ENCODE peak calls at places on chromosomes 3 and 15, in ten cellular contexts. N is AG04450, C is HepG2, E is bronchial epithelial cell, O is brain microvascular endothelial cell, X is AG09319, Y is fibroblast of lung, T is IMR-90, B is left ventricle myocardium inferior, A is psoas muscle. L is an unnamed sample.

GRCh38 chr3:186624598-186624997 is 11.7 kb downstream of the AHSG start:
- DNase-seq in C (no peak), Y (no peak), N (no peak), A (no peak), T (no peak), B (no peak), X (no peak), O (no peak), E (no peak), L (no peak)

GRCh38 chr15:33699691-33700447 is 268.4 kb upstream of the CHRM5 start:
- DNase-seq in T (peak), B (no peak), O (no peak), X (no peak), N (no peak), A (no peak), Y (no peak), E (peak), C (peak), L (no peak)

GRCh38 chr15:33789141-33789540 is 179.2 kb upstream of the CHRM5 start:
- DNase-seq in Y (peak), C (no peak), O (peak), E (no peak), N (no peak), A (no peak), X (no peak), T (peak), B (no peak), L (no peak)

GRCh38 chr15:98715890-98716443 is 67.6 kb downstream of the IGF1R start:
- DNase-seq in O (no peak), T (no peak), A (peak), Y (no peak), B (no peak), C (no peak), N (no peak), E (no peak), X (no peak), L (no peak)

GRCh38 chr3:126100688-126101301 is 16.9 kb upstream of the SLC41A3 start:
- DNase-seq in Y (peak), O (no peak), X (no peak), T (peak), A (peak), N (peak), B (no peak), C (no peak), E (no peak), L (peak)

GRCh38 chr3:27458929-27459328 is 25.3 kb downstream of the SLC4A7 start:
- DNase-seq in N (no peak), A (no peak), O (no peak), T (no peak), Y (no peak), B (no peak), C (no peak), E (no peak), X (no peak), L (no peak)

GRCh38 chr3:15205934-15206661 is at the start of gene CAPN7:
- DNase-seq in A (peak), O (peak), X (peak), B (peak), C (peak), Y (peak), N (peak), T (peak), E (peak), L (peak)

GRCh38 chr15:22240951-22241350 is 160.6 kb downstream of the OR4M2 start:
- DNase-seq in A (no peak), Y (no peak), B (no peak), E (no peak), C (no peak), X (no peak), O (no peak), N (no peak), T (no peak), L (no peak)

GRCh38 chr3:106302451-106303221 is 433.8 kb upstream of the CBLB start:
- DNase-seq in O (no peak), A (no peak), N (no peak), E (no peak), B (no peak), T (no peak), Y (no peak), C (no peak), X (no peak), L (peak)

GRCh38 chr3:79767194-79767952 is 425 bp downstream of the ROBO1 start:
- DNase-seq in Y (peak), X (no peak), A (no peak), E (no peak), B (no peak), O (peak), C (no peak), N (no peak), T (no peak), L (no peak)

GRCh38 chr3:162938073-162938472 is 1441.5 kb downstream of the OTOL1 start:
- DNase-seq in E (no peak), B (no peak), X (no peak), C (no peak), T (no peak), A (no peak), O (no peak), Y (no peak), N (no peak), L (no peak)

GRCh38 chr3:12393894-12394293 is 90.4 kb upstream of the TSEN2 start:
- DNase-seq in N (peak), O (no peak), X (peak), Y (peak), T (peak), A (no peak), C (no peak), B (no peak), E (peak), L (no peak)

GRCh38 chr3:49165771-49166751 is at the start of gene CCDC71:
- DNase-seq in T (peak), N (peak), A (peak), E (peak), Y (peak), B (peak), C (peak), X (peak), O (peak), L (peak)

GRCh38 chr3:195001961-195002861 is 268.7 kb downstream of the XXYLT1 start:
- DNase-seq in B (peak), O (peak), A (peak), E (peak), Y (peak), X (no peak), C (peak), T (peak), N (no peak), L (peak)

GRCh38 chr3:12993623-12994356 is 79.4 kb downstream of the IQSEC1 start:
- DNase-seq in Y (no peak), N (no peak), C (no peak), O (no peak), X (no peak), T (no peak), E (no peak), A (peak), B (no peak), L (peak)

GRCh38 chr3:23537006-23537620 is 268.6 kb upstream of the UBE2E1 start:
- DNase-seq in B (no peak), E (no peak), X (no peak), N (no peak), O (no peak), C (no peak), Y (no peak), A (no peak), T (no peak), L (no peak)

GRCh38 chr15:80003171-80003570 is 32.2 kb upstream of the BCL2A1 start:
- DNase-seq in T (no peak), N (no peak), E (no peak), A (no peak), B (no peak), Y (no peak), C (no peak), X (no peak), O (no peak), L (no peak)

GRCh38 chr3:157618075-157618760 is 115.0 kb upstream of the VEPH1 start:
- DNase-seq in B (no peak), T (peak), X (peak), Y (peak), C (peak), N (peak), E (peak), O (peak), A (no peak), L (peak)

GRCh38 chr3:196537319-196537984 is 22.3 kb upstream of the SMCO1 start:
- DNase-seq in A (peak), Y (no peak), B (no peak), C (no peak), N (no peak), X (no peak), O (no peak), T (peak), E (peak), L (peak)

GRCh38 chr3:89303721-89304120 is 196.3 kb downstream of the EPHA3 start:
- DNase-seq in A (no peak), Y (peak), E (no peak), O (no peak), T (peak), X (no peak), B (no peak), N (no peak), C (no peak), L (no peak)

GRCh38 chr15:42275780-42276395 is 2.7 kb upstream of the TMEM87A start:
- DNase-seq in O (no peak), A (no peak), Y (no peak), C (peak), X (no peak), T (no peak), B (no peak), E (no peak), N (no peak), L (no peak)

GRCh38 chr15:63381301-63382192 is at the start of gene CA12:
- DNase-seq in Y (peak), B (peak), E (peak), N (no peak), T (peak), X (no peak), C (peak), A (peak), O (peak), L (no peak)

GRCh38 chr15:60804986-60805949 is 326.3 kb upstream of the ICE2 start:
- DNase-seq in B (no peak), E (peak), Y (peak), C (no peak), N (no peak), T (peak), A (peak), X (no peak), O (peak), L (no peak)

GRCh38 chr15:101220060-101220459 is 31.8 kb downstream of the CHSY1 start:
- DNase-seq in Y (no peak), X (no peak), T (no peak), E (no peak), N (no peak), C (no peak), B (no peak), A (no peak), O (no peak), L (no peak)

GRCh38 chr15:101219441-101219840 is 32.4 kb downstream of the CHSY1 start:
- DNase-seq in T (peak), A (no peak), B (no peak), C (no peak), O (no peak), Y (no peak), X (no peak), E (no peak), N (no peak), L (no peak)

GRCh38 chr15:101213570-101213969 is 38.3 kb downstream of the CHSY1 start:
- DNase-seq in A (no peak), Y (no peak), O (no peak), N (no peak), E (peak), B (no peak), T (no peak), X (no peak), C (no peak), L (no peak)

GRCh38 chr15:101215681-101216080 is 36.2 kb downstream of the CHSY1 start:
- DNase-seq in C (no peak), O (no peak), T (no peak), B (no peak), A (no peak), X (no peak), E (peak), N (no peak), Y (no peak), L (no peak)

GRCh38 chr15:101217446-101217845 is 34.4 kb downstream of the CHSY1 start:
- DNase-seq in B (no peak), T (no peak), E (no peak), O (no peak), Y (no peak), A (no peak), X (no peak), C (peak), N (no peak), L (no peak)
- TF ChIP-seq CTCF in B (no peak), T (no peak), E (no peak), O (peak), Y (no peak), A (no peak), X (no peak), C (no peak), N (no peak), L (no peak)

GRCh38 chr3:85342915-85343314 is 384.1 kb downstream of the CADM2 start:
- DNase-seq in C (peak), T (no peak), X (no peak), A (no peak), B (no peak), N (no peak), E (peak), Y (peak), O (peak), L (no peak)
- TF ChIP-seq CTCF in C (peak), T (no peak), X (no peak), A (peak), B (no peak), N (no peak), E (peak), Y (peak), O (peak), L (no peak)

DNA sequence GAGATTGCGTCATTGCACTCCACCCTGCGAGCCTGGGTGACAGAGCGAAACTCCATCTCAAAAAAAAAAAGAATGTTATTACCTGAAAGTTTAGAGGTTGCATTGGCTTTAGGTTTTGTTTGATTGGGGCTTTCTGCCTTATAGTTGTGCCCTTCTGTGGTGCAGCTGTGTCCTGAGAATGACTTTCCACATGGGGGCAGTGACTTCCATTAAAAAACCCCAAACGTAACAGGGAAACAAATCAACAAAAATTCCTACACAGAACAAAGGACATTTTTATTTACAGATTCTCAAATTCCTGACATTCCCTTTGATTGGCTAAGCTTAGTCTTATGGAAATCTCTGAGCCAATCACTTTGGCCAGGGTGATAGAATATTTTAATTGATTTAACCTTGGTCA is 154.1 kb upstream of the GPR149 start:
- DNase-seq in A (no peak), O (no peak), N (no peak), X (no peak), T (no peak), E (no peak), B (no peak), C (peak), Y (no peak), L (no peak)
- TF ChIP-seq CTCF in A (no peak), O (no peak), N (no peak), X (no peak), T (no peak), E (no peak), B (no peak), C (no peak), Y (no peak), L (no peak)

DNA sequence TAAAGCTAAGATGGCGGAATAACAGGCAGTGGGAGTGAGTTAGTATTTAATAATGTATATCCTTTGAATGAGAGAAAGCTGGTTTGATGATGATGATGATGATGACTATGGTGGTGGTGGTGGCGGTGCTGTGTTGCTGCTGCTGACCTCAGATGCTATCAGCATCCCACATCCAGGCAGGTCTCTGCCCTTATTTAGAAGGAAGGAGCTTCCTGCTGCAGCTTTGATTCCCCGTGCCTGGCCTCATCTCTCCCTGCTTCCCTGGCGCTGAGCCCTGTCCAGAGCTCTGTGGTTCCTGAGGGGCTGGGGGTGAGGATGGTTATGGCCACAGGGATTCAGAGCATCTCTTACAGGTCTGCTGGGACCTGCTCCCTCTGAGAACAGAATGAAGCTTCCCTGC is 73.1 kb downstream of the RAB11A start:
- DNase-seq in X (no peak), T (no peak), Y (peak), E (no peak), A (no peak), N (no peak), O (no peak), C (no peak), B (no peak), L (no peak)
- TF ChIP-seq CTCF in X (no peak), T (no peak), Y (no peak), E (no peak), A (no peak), N (no peak), O (no peak), C (no peak), B (no peak), L (no peak)

GRCh38 chr15:66692808-66693596 is 9.0 kb upstream of the SMAD6 start:
- DNase-seq in B (no peak), O (no peak), C (no peak), A (no peak), X (no peak), T (no peak), E (peak), Y (no peak), N (no peak), L (no peak)
- TF ChIP-seq CTCF in B (no peak), O (no peak), C (no peak), A (no peak), X (no peak), T (no peak), E (no peak), Y (no peak), N (no peak), L (no peak)

DNA sequence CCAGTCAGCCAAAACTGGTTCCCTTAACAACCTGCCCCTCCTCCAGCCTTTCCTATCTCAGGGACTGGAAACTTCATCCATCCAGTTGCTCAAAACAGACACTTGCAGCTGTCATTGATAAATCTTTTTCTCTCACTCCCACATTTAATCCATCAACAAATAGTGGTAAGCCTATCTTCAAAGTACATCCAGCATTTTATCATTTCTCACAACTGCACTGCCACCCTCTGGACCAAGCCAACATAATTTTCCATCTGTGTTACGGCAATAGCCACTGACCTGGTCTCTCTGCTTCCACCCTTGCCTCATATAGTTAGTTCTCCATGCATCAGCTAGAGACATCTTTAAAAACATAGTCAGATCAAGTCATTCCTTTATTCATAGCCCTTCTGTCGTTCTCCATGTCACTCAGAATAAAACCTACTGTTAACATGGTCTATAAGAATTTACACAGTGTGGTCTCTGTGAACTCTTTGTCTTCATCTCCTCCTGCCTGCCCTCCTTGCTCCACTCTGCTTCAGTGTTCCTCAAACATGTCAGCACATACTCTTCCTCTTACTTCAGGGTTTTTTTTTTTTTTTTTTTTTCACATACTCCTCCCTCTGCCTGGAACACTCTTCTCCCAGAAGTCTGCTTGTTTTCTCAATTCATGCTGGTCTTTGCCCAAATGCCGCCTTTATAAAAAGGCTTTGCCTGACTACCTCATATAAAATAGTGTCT is 102.5 kb upstream of the COL6A5 start:
- DNase-seq in N (no peak), C (peak), B (no peak), Y (no peak), X (no peak), E (peak), T (peak), A (no peak), O (peak), L (no peak)
- TF ChIP-seq CTCF in N (peak), C (peak), B (peak), Y (peak), X (peak), E (peak), T (peak), A (no peak), O (no peak), L (peak)

GRCh38 chr15:36845270-36845669 is 255.1 kb downstream of the MEIS2 start:
- DNase-seq in E (no peak), C (no peak), N (no peak), B (no peak), T (no peak), Y (no peak), A (no peak), O (no peak), X (no peak), L (no peak)
- TF ChIP-seq CTCF in E (no peak), C (no peak), N (no peak), B (no peak), T (no peak), Y (no peak), A (no peak), O (no peak), X (no peak), L (no peak)